ENCODE peak calls at places on chromosomes 16 and 17, in six cellular contexts. One of them, this sample, is unnamed.

GRCh38 chr17:30021708-30022317 is 80.4 kb downstream of the EFCAB5 start:
- DNase-seq in RWPE1: peak
- DNase-seq in left cardiac atrium: peak
- DNase-seq in CD4-positive, alpha-beta memory T cell: peak
- DNase-seq in amygdala: no peak
- DNase-seq in dermis blood vessel endothelial cell: peak
- DNase-seq in this sample: no peak

GRCh38 chr16:29674188-29674587 is 4.8 kb upstream of the QPRT start:
- DNase-seq in RWPE1: no peak
- DNase-seq in left cardiac atrium: peak
- DNase-seq in CD4-positive, alpha-beta memory T cell: no peak
- DNase-seq in amygdala: peak
- DNase-seq in dermis blood vessel endothelial cell: no peak
- DNase-seq in this sample: no peak

GRCh38 chr16:31177136-31177535 is 2.8 kb upstream of the FUS start:
- DNase-seq in RWPE1: no peak
- DNase-seq in left cardiac atrium: no peak
- DNase-seq in CD4-positive, alpha-beta memory T cell: peak
- DNase-seq in amygdala: no peak
- DNase-seq in dermis blood vessel endothelial cell: no peak
- DNase-seq in this sample: no peak

GRCh38 chr16:57530104-57530522 is 6.3 kb downstream of the CCDC102A start:
- DNase-seq in RWPE1: peak
- DNase-seq in left cardiac atrium: peak
- DNase-seq in CD4-positive, alpha-beta memory T cell: peak
- DNase-seq in amygdala: no peak
- DNase-seq in dermis blood vessel endothelial cell: peak
- DNase-seq in this sample: no peak

GRCh38 chr16:27767971-27768591 is 218.1 kb downstream of the KATNIP start:
- DNase-seq in RWPE1: no peak
- DNase-seq in left cardiac atrium: no peak
- DNase-seq in CD4-positive, alpha-beta memory T cell: no peak
- DNase-seq in amygdala: no peak
- DNase-seq in dermis blood vessel endothelial cell: no peak
- DNase-seq in this sample: no peak

GRCh38 chr17:29059281-29059680 is 16.3 kb downstream of the PIPOX start:
- DNase-seq in RWPE1: peak
- DNase-seq in left cardiac atrium: no peak
- DNase-seq in CD4-positive, alpha-beta memory T cell: no peak
- DNase-seq in amygdala: no peak
- DNase-seq in dermis blood vessel endothelial cell: peak
- DNase-seq in this sample: no peak

GRCh38 chr17:15442316-15443185 is 24.9 kb downstream of the CDRT4 start:
- DNase-seq in RWPE1: no peak
- DNase-seq in left cardiac atrium: no peak
- DNase-seq in CD4-positive, alpha-beta memory T cell: no peak
- DNase-seq in amygdala: peak
- DNase-seq in dermis blood vessel endothelial cell: no peak
- DNase-seq in this sample: no peak

GRCh38 chr17:50790619-50791018 is 23.3 kb upstream of the ANKRD40CL start:
- DNase-seq in RWPE1: no peak
- DNase-seq in left cardiac atrium: no peak
- DNase-seq in CD4-positive, alpha-beta memory T cell: no peak
- DNase-seq in amygdala: no peak
- DNase-seq in dermis blood vessel endothelial cell: peak
- DNase-seq in this sample: no peak

GRCh38 chr17:48113201-48113676 is 5.7 kb downstream of the SNX11 start:
- DNase-seq in RWPE1: no peak
- DNase-seq in left cardiac atrium: no peak
- DNase-seq in CD4-positive, alpha-beta memory T cell: peak
- DNase-seq in amygdala: no peak
- DNase-seq in dermis blood vessel endothelial cell: no peak
- DNase-seq in this sample: no peak

GRCh38 chr17:40373324-40373723 is 8.8 kb upstream of the GJD3 start:
- DNase-seq in RWPE1: no peak
- DNase-seq in left cardiac atrium: no peak
- DNase-seq in CD4-positive, alpha-beta memory T cell: no peak
- DNase-seq in amygdala: no peak
- DNase-seq in dermis blood vessel endothelial cell: no peak
- DNase-seq in this sample: no peak

GRCh38 chr16:83774066-83774465 is 33.7 kb upstream of the HSBP1 start:
- DNase-seq in RWPE1: no peak
- DNase-seq in left cardiac atrium: no peak
- DNase-seq in CD4-positive, alpha-beta memory T cell: no peak
- DNase-seq in amygdala: no peak
- DNase-seq in dermis blood vessel endothelial cell: no peak
- DNase-seq in this sample: no peak

GRCh38 chr17:50961282-50962220 is 95.4 kb upstream of the TOB1 start:
- DNase-seq in RWPE1: no peak
- DNase-seq in left cardiac atrium: no peak
- DNase-seq in CD4-positive, alpha-beta memory T cell: no peak
- DNase-seq in amygdala: no peak
- DNase-seq in dermis blood vessel endothelial cell: no peak
- DNase-seq in this sample: no peak

GRCh38 chr16:89478576-89479221 is 11.7 kb downstream of the ANKRD11 start:
- DNase-seq in RWPE1: peak
- DNase-seq in left cardiac atrium: no peak
- DNase-seq in CD4-positive, alpha-beta memory T cell: no peak
- DNase-seq in amygdala: no peak
- DNase-seq in dermis blood vessel endothelial cell: no peak
- DNase-seq in this sample: no peak

GRCh38 chr17:28549274-28550132 is 2.9 kb downstream of the UNC119 start:
- DNase-seq in RWPE1: no peak
- DNase-seq in left cardiac atrium: no peak
- DNase-seq in CD4-positive, alpha-beta memory T cell: peak
- DNase-seq in amygdala: no peak
- DNase-seq in dermis blood vessel endothelial cell: no peak
- DNase-seq in this sample: no peak

GRCh38 chr17:31917065-31917529 is 15.6 kb upstream of the UTP6 start:
- DNase-seq in RWPE1: no peak
- DNase-seq in left cardiac atrium: no peak
- DNase-seq in CD4-positive, alpha-beta memory T cell: no peak
- DNase-seq in amygdala: no peak
- DNase-seq in dermis blood vessel endothelial cell: no peak
- DNase-seq in this sample: no peak

GRCh38 chr17:27490391-27490790 is 34.1 kb downstream of the KSR1 start:
- DNase-seq in RWPE1: no peak
- DNase-seq in left cardiac atrium: no peak
- DNase-seq in CD4-positive, alpha-beta memory T cell: no peak
- DNase-seq in amygdala: no peak
- DNase-seq in dermis blood vessel endothelial cell: no peak
- DNase-seq in this sample: no peak

GRCh38 chr17:9074106-9074505 is 52.8 kb downstream of the NTN1 start:
- DNase-seq in RWPE1: no peak
- DNase-seq in left cardiac atrium: no peak
- DNase-seq in CD4-positive, alpha-beta memory T cell: no peak
- DNase-seq in amygdala: no peak
- DNase-seq in dermis blood vessel endothelial cell: no peak
- DNase-seq in this sample: no peak

GRCh38 chr16:82621796-82622195 is 5.0 kb upstream of the CDH13 start:
- DNase-seq in RWPE1: no peak
- DNase-seq in left cardiac atrium: no peak
- DNase-seq in CD4-positive, alpha-beta memory T cell: no peak
- DNase-seq in amygdala: no peak
- DNase-seq in dermis blood vessel endothelial cell: no peak
- DNase-seq in this sample: no peak

GRCh38 chr17:9763643-9764042 is 27.7 kb downstream of the DHRS7C start:
- DNase-seq in RWPE1: no peak
- DNase-seq in left cardiac atrium: no peak
- DNase-seq in CD4-positive, alpha-beta memory T cell: no peak
- DNase-seq in amygdala: no peak
- DNase-seq in dermis blood vessel endothelial cell: no peak
- DNase-seq in this sample: no peak

GRCh38 chr16:77748426-77748825 is 26.1 kb downstream of the NUDT7 start:
- DNase-seq in RWPE1: no peak
- DNase-seq in left cardiac atrium: no peak
- DNase-seq in CD4-positive, alpha-beta memory T cell: no peak
- DNase-seq in amygdala: no peak
- DNase-seq in dermis blood vessel endothelial cell: no peak
- DNase-seq in this sample: no peak

GRCh38 chr17:34874496-34874895 is 86.8 kb downstream of the CCT6B start:
- DNase-seq in RWPE1: no peak
- DNase-seq in left cardiac atrium: no peak
- DNase-seq in CD4-positive, alpha-beta memory T cell: no peak
- DNase-seq in amygdala: no peak
- DNase-seq in dermis blood vessel endothelial cell: no peak
- DNase-seq in this sample: no peak

GRCh38 chr16:22633280-22633679 is 122.6 kb downstream of the NPIPB5 start:
- DNase-seq in RWPE1: no peak
- DNase-seq in left cardiac atrium: no peak
- DNase-seq in CD4-positive, alpha-beta memory T cell: no peak
- DNase-seq in amygdala: no peak
- DNase-seq in dermis blood vessel endothelial cell: no peak
- DNase-seq in this sample: no peak

GRCh38 chr17:42891539-42892152 is 9.0 kb upstream of the G6PC1 start:
- DNase-seq in RWPE1: no peak
- DNase-seq in left cardiac atrium: peak
- DNase-seq in CD4-positive, alpha-beta memory T cell: no peak
- DNase-seq in amygdala: no peak
- DNase-seq in dermis blood vessel endothelial cell: peak
- DNase-seq in this sample: no peak

GRCh38 chr17:68052810-68053209 is 17.3 kb downstream of the KPNA2 start:
- DNase-seq in RWPE1: no peak
- DNase-seq in left cardiac atrium: no peak
- DNase-seq in CD4-positive, alpha-beta memory T cell: no peak
- DNase-seq in amygdala: no peak
- DNase-seq in dermis blood vessel endothelial cell: no peak
- DNase-seq in this sample: no peak

GRCh38 chr16:81123092-81123852 is 27.1 kb upstream of the GCSH start:
- DNase-seq in RWPE1: no peak
- DNase-seq in left cardiac atrium: no peak
- DNase-seq in CD4-positive, alpha-beta memory T cell: no peak
- DNase-seq in amygdala: no peak
- DNase-seq in dermis blood vessel endothelial cell: no peak
- DNase-seq in this sample: no peak

GRCh38 chr17:58352843-58353719 is 1.1 kb upstream of the SUPT4H1 start:
- DNase-seq in RWPE1: no peak
- DNase-seq in left cardiac atrium: peak
- DNase-seq in CD4-positive, alpha-beta memory T cell: peak
- DNase-seq in amygdala: peak
- DNase-seq in dermis blood vessel endothelial cell: peak
- DNase-seq in this sample: no peak

GRCh38 chr17:71023631-71024030 is 854.3 kb downstream of the KCNJ2 start:
- DNase-seq in RWPE1: no peak
- DNase-seq in left cardiac atrium: no peak
- DNase-seq in CD4-positive, alpha-beta memory T cell: no peak
- DNase-seq in amygdala: no peak
- DNase-seq in dermis blood vessel endothelial cell: no peak
- DNase-seq in this sample: no peak

GRCh38 chr16:1054660-1055556 is 17.6 kb upstream of the SSTR5 start:
- DNase-seq in RWPE1: peak
- DNase-seq in left cardiac atrium: peak
- DNase-seq in CD4-positive, alpha-beta memory T cell: peak
- DNase-seq in amygdala: peak
- DNase-seq in dermis blood vessel endothelial cell: peak
- DNase-seq in this sample: no peak

GRCh38 chr17:33508215-33508614 is 215.1 kb upstream of the ASIC2 start:
- DNase-seq in RWPE1: no peak
- DNase-seq in left cardiac atrium: no peak
- DNase-seq in CD4-positive, alpha-beta memory T cell: no peak
- DNase-seq in amygdala: no peak
- DNase-seq in dermis blood vessel endothelial cell: no peak
- DNase-seq in this sample: no peak

GRCh38 chr17:3974138-3974687 is 10.0 kb upstream of the ATP2A3 start:
- DNase-seq in RWPE1: no peak
- DNase-seq in left cardiac atrium: peak
- DNase-seq in CD4-positive, alpha-beta memory T cell: no peak
- DNase-seq in amygdala: no peak
- DNase-seq in dermis blood vessel endothelial cell: no peak
- DNase-seq in this sample: no peak

GRCh38 chr16:81485824-81486554 is 41.4 kb downstream of the CMIP start:
- DNase-seq in RWPE1: no peak
- DNase-seq in left cardiac atrium: peak
- DNase-seq in CD4-positive, alpha-beta memory T cell: no peak
- DNase-seq in amygdala: no peak
- DNase-seq in dermis blood vessel endothelial cell: peak
- DNase-seq in this sample: no peak

GRCh38 chr16:80085606-80086005 is 455.2 kb upstream of the DYNLRB2 start:
- DNase-seq in RWPE1: no peak
- DNase-seq in left cardiac atrium: no peak
- DNase-seq in CD4-positive, alpha-beta memory T cell: no peak
- DNase-seq in amygdala: no peak
- DNase-seq in dermis blood vessel endothelial cell: no peak
- DNase-seq in this sample: no peak

GRCh38 chr17:19579867-19580565 is 46.4 kb downstream of the SLC47A1 start:
- DNase-seq in RWPE1: peak
- DNase-seq in left cardiac atrium: peak
- DNase-seq in CD4-positive, alpha-beta memory T cell: no peak
- DNase-seq in amygdala: no peak
- DNase-seq in dermis blood vessel endothelial cell: peak
- DNase-seq in this sample: no peak

GRCh38 chr16:19185510-19185851 is 17.4 kb downstream of the SYT17 start:
- DNase-seq in RWPE1: no peak
- DNase-seq in left cardiac atrium: no peak
- DNase-seq in CD4-positive, alpha-beta memory T cell: no peak
- DNase-seq in amygdala: no peak
- DNase-seq in dermis blood vessel endothelial cell: no peak
- DNase-seq in this sample: no peak

GRCh38 chr16:16025214-16025968 is 76.0 kb downstream of the ABCC1 start:
- DNase-seq in RWPE1: no peak
- DNase-seq in left cardiac atrium: peak
- DNase-seq in CD4-positive, alpha-beta memory T cell: peak
- DNase-seq in amygdala: no peak
- DNase-seq in dermis blood vessel endothelial cell: peak
- DNase-seq in this sample: no peak

GRCh38 chr16:88288303-88288702 is 94.5 kb upstream of the ZNF469 start:
- DNase-seq in RWPE1: no peak
- DNase-seq in left cardiac atrium: no peak
- DNase-seq in CD4-positive, alpha-beta memory T cell: no peak
- DNase-seq in amygdala: no peak
- DNase-seq in dermis blood vessel endothelial cell: no peak
- DNase-seq in this sample: no peak

GRCh38 chr17:80168371-80168770 is 1.5 kb upstream of the CARD14 start:
- DNase-seq in RWPE1: no peak
- DNase-seq in left cardiac atrium: no peak
- DNase-seq in CD4-positive, alpha-beta memory T cell: no peak
- DNase-seq in amygdala: no peak
- DNase-seq in dermis blood vessel endothelial cell: no peak
- DNase-seq in this sample: no peak

GRCh38 chr17:38735161-38735997 is 5.2 kb downstream of the CISD3 start:
- DNase-seq in RWPE1: peak
- DNase-seq in left cardiac atrium: peak
- DNase-seq in CD4-positive, alpha-beta memory T cell: peak
- DNase-seq in amygdala: peak
- DNase-seq in dermis blood vessel endothelial cell: peak
- DNase-seq in this sample: no peak

GRCh38 chr16:88695753-88696152 is 9.4 kb upstream of the SNAI3 start:
- DNase-seq in RWPE1: no peak
- DNase-seq in left cardiac atrium: no peak
- DNase-seq in CD4-positive, alpha-beta memory T cell: no peak
- DNase-seq in amygdala: no peak
- DNase-seq in dermis blood vessel endothelial cell: no peak
- DNase-seq in this sample: no peak

This sample was measured in vagina.